ENCODE peak calls at places on chromosomes 16 and 17, in eight cellular contexts. One of them, this sample, is unnamed.

GRCh38 chr17:28862497-28862896 is 7.7 kb downstream of the ERAL1 start:
- DNase-seq in transverse colon: no peak
- DNase-seq in uterus: no peak
- DNase-seq in ovary: no peak
- DNase-seq in gastrocnemius medialis: no peak
- DNase-seq in HCT116: no peak
- DNase-seq in adrenal gland: no peak
- DNase-seq in vagina: no peak
- DNase-seq in this sample: no peak

GRCh38 chr17:61200349-61200735 is 199.3 kb upstream of the TBX2 start:
- DNase-seq in vagina: no peak
- DNase-seq in HCT116: no peak
- DNase-seq in transverse colon: no peak
- DNase-seq in ovary: no peak
- DNase-seq in uterus: no peak
- DNase-seq in gastrocnemius medialis: no peak
- DNase-seq in adrenal gland: no peak
- DNase-seq in this sample: no peak

GRCh38 chr17:2337152-2337810 is at the start of gene SGSM2:
- DNase-seq in vagina: no peak
- DNase-seq in transverse colon: peak
- DNase-seq in gastrocnemius medialis: no peak
- DNase-seq in ovary: peak
- DNase-seq in HCT116: no peak
- DNase-seq in uterus: peak
- DNase-seq in adrenal gland: peak
- DNase-seq in this sample: peak

GRCh38 chr17:73698966-73699365 is 54.7 kb upstream of the SDK2 start:
- DNase-seq in vagina: no peak
- DNase-seq in transverse colon: no peak
- DNase-seq in gastrocnemius medialis: no peak
- DNase-seq in HCT116: no peak
- DNase-seq in uterus: no peak
- DNase-seq in adrenal gland: no peak
- DNase-seq in ovary: no peak
- DNase-seq in this sample: no peak

GRCh38 chr16:83912152-83912948 is 13.4 kb downstream of the MLYCD start:
- DNase-seq in ovary: no peak
- DNase-seq in adrenal gland: no peak
- DNase-seq in vagina: no peak
- DNase-seq in gastrocnemius medialis: peak
- DNase-seq in transverse colon: no peak
- DNase-seq in HCT116: no peak
- DNase-seq in uterus: no peak
- DNase-seq in this sample: no peak

GRCh38 chr17:72560303-72561247 is 439.8 kb downstream of the SOX9 start:
- DNase-seq in ovary: no peak
- DNase-seq in vagina: no peak
- DNase-seq in HCT116: peak
- DNase-seq in gastrocnemius medialis: no peak
- DNase-seq in uterus: no peak
- DNase-seq in adrenal gland: no peak
- DNase-seq in transverse colon: peak
- DNase-seq in this sample: peak

GRCh38 chr16:89618114-89618999 is 4.9 kb downstream of the DPEP1 start:
- DNase-seq in gastrocnemius medialis: no peak
- DNase-seq in transverse colon: no peak
- DNase-seq in HCT116: no peak
- DNase-seq in ovary: no peak
- DNase-seq in uterus: no peak
- DNase-seq in adrenal gland: no peak
- DNase-seq in vagina: no peak
- DNase-seq in this sample: no peak

GRCh38 chr17:78861229-78861628 is 20.6 kb upstream of the USP36 start:
- DNase-seq in adrenal gland: no peak
- DNase-seq in uterus: no peak
- DNase-seq in gastrocnemius medialis: no peak
- DNase-seq in vagina: no peak
- DNase-seq in transverse colon: no peak
- DNase-seq in HCT116: no peak
- DNase-seq in ovary: no peak
- DNase-seq in this sample: no peak

GRCh38 chr16:75593825-75594820 is 27.9 kb downstream of the GABARAPL2 start:
- DNase-seq in vagina: no peak
- DNase-seq in transverse colon: no peak
- DNase-seq in adrenal gland: no peak
- DNase-seq in HCT116: no peak
- DNase-seq in ovary: no peak
- DNase-seq in gastrocnemius medialis: no peak
- DNase-seq in uterus: no peak
- DNase-seq in this sample: peak

GRCh38 chr17:20083460-20083859 is 74.3 kb downstream of the SPECC1 start:
- DNase-seq in transverse colon: no peak
- DNase-seq in uterus: no peak
- DNase-seq in HCT116: no peak
- DNase-seq in ovary: no peak
- DNase-seq in adrenal gland: no peak
- DNase-seq in gastrocnemius medialis: no peak
- DNase-seq in vagina: no peak
- DNase-seq in this sample: no peak

GRCh38 chr16:1003551-1004347 is 22.2 kb downstream of the SOX8 start:
- DNase-seq in adrenal gland: no peak
- DNase-seq in transverse colon: no peak
- DNase-seq in ovary: no peak
- DNase-seq in uterus: no peak
- DNase-seq in HCT116: no peak
- DNase-seq in vagina: no peak
- DNase-seq in gastrocnemius medialis: no peak
- DNase-seq in this sample: peak

GRCh38 chr17:219696-220095 is 38.2 kb upstream of the DOC2B start:
- DNase-seq in uterus: no peak
- DNase-seq in gastrocnemius medialis: no peak
- DNase-seq in adrenal gland: peak
- DNase-seq in vagina: no peak
- DNase-seq in HCT116: no peak
- DNase-seq in ovary: no peak
- DNase-seq in transverse colon: no peak
- DNase-seq in this sample: no peak

GRCh38 chr16:7268182-7268581 is 64.5 kb upstream of the RBFOX1 start:
- DNase-seq in HCT116: no peak
- DNase-seq in vagina: no peak
- DNase-seq in uterus: no peak
- DNase-seq in gastrocnemius medialis: peak
- DNase-seq in adrenal gland: no peak
- DNase-seq in transverse colon: no peak
- DNase-seq in ovary: no peak
- DNase-seq in this sample: peak

GRCh38 chr16:53022374-53022773 is 30.3 kb downstream of the CHD9NB start:
- DNase-seq in adrenal gland: peak
- DNase-seq in transverse colon: peak
- DNase-seq in ovary: no peak
- DNase-seq in uterus: no peak
- DNase-seq in gastrocnemius medialis: no peak
- DNase-seq in HCT116: peak
- DNase-seq in vagina: no peak
- DNase-seq in this sample: peak

GRCh38 chr16:84478172-84478948 is 26.1 kb downstream of the MEAK7 start:
- DNase-seq in uterus: no peak
- DNase-seq in transverse colon: no peak
- DNase-seq in ovary: no peak
- DNase-seq in vagina: no peak
- DNase-seq in gastrocnemius medialis: no peak
- DNase-seq in HCT116: no peak
- DNase-seq in adrenal gland: peak
- DNase-seq in this sample: peak

GRCh38 chr16:89314357-89314756 is 96.9 kb downstream of the ZNF778 start:
- DNase-seq in HCT116: no peak
- DNase-seq in ovary: no peak
- DNase-seq in gastrocnemius medialis: no peak
- DNase-seq in transverse colon: no peak
- DNase-seq in vagina: no peak
- DNase-seq in uterus: no peak
- DNase-seq in adrenal gland: no peak
- DNase-seq in this sample: no peak

GRCh38 chr16:89407925-89408300 is 82.4 kb downstream of the ANKRD11 start:
- DNase-seq in transverse colon: no peak
- DNase-seq in gastrocnemius medialis: peak
- DNase-seq in vagina: no peak
- DNase-seq in adrenal gland: peak
- DNase-seq in ovary: no peak
- DNase-seq in HCT116: no peak
- DNase-seq in uterus: peak
- DNase-seq in this sample: no peak

GRCh38 chr17:76278952-76279741 is 14.0 kb downstream of the UBALD2 start:
- DNase-seq in adrenal gland: peak
- DNase-seq in uterus: peak
- DNase-seq in ovary: peak
- DNase-seq in transverse colon: peak
- DNase-seq in HCT116: peak
- DNase-seq in vagina: no peak
- DNase-seq in gastrocnemius medialis: peak
- DNase-seq in this sample: peak

GRCh38 chr16:67298277-67298676 is 18.9 kb downstream of the PLEKHG4 start:
- DNase-seq in ovary: no peak
- DNase-seq in transverse colon: no peak
- DNase-seq in HCT116: no peak
- DNase-seq in uterus: no peak
- DNase-seq in adrenal gland: no peak
- DNase-seq in gastrocnemius medialis: no peak
- DNase-seq in vagina: no peak
- DNase-seq in this sample: no peak

DNA sequence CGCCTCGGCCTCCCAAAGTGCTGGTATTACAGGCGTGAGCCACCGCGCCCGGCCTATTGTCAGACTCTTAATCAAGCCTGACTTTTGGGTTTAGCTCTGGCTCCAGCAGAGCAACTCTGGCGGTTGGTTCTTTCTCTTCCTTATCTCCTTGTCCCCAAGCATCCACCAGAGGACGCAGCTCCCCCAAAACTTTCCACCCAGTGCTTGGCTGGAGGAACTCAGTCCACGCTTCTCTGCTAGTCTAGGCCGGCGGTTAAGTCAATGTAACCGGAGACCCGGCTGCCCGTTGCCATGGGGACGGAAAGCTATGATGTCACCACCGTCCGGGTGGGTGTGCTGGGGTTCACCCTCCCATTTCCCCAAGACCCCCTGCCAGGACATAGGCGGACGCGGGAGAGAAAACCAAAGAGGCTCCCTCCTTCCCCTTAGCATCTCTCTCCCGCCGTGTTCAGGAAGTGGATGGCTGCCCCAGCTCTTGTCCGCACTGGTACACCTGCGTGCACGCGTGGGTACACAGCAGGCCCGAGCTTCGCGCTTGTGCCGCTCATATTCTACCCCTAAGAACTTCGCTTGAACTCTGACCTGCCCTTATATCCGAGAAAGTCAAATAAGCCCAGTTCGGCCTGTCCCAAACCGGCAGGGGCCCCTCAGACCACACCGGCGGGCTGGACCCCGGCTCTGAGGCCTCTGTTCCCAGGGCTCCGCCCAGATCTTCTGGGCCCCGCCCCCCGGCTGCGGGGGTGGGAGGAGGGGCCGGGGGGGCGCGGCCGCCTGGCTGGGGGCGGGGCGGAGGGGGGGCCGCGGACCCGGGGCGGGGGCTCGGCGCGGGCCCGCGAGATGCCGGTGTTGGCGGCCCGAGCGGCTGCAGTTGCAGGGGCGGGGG is at the start of gene RND2:
- DNase-seq in gastrocnemius medialis: peak
- DNase-seq in transverse colon: peak
- DNase-seq in adrenal gland: peak
- DNase-seq in HCT116: peak
- DNase-seq in ovary: peak
- DNase-seq in vagina: peak
- DNase-seq in uterus: peak
- DNase-seq in this sample: peak
- TF ChIP-seq POLR2A in gastrocnemius medialis: peak
- TF ChIP-seq POLR2A in transverse colon: peak
- TF ChIP-seq POLR2A in adrenal gland: peak
- TF ChIP-seq POLR2A in HCT116: no peak
- TF ChIP-seq POLR2A in ovary: peak
- TF ChIP-seq POLR2A in vagina: peak
- TF ChIP-seq POLR2A in uterus: peak
- TF ChIP-seq POLR2A in this sample: no peak

GRCh38 chr16:72012607-72013006 is 4.1 kb downstream of the DHODH start:
- DNase-seq in uterus: no peak
- DNase-seq in adrenal gland: no peak
- DNase-seq in vagina: no peak
- DNase-seq in HCT116: no peak
- DNase-seq in gastrocnemius medialis: no peak
- DNase-seq in transverse colon: no peak
- DNase-seq in ovary: no peak
- DNase-seq in this sample: no peak

GRCh38 chr16:72013888-72014538 is 5.5 kb downstream of the DHODH start:
- DNase-seq in ovary: peak
- DNase-seq in adrenal gland: peak
- DNase-seq in transverse colon: no peak
- DNase-seq in gastrocnemius medialis: no peak
- DNase-seq in vagina: no peak
- DNase-seq in HCT116: no peak
- DNase-seq in uterus: peak
- DNase-seq in this sample: no peak

GRCh38 chr16:72014675-72015074 is 6.1 kb downstream of the DHODH start:
- DNase-seq in HCT116: no peak
- DNase-seq in ovary: no peak
- DNase-seq in gastrocnemius medialis: no peak
- DNase-seq in transverse colon: no peak
- DNase-seq in adrenal gland: no peak
- DNase-seq in vagina: no peak
- DNase-seq in uterus: no peak
- DNase-seq in this sample: no peak

GRCh38 chr16:72015124-72015523 is 6.6 kb downstream of the DHODH start:
- DNase-seq in adrenal gland: no peak
- DNase-seq in gastrocnemius medialis: no peak
- DNase-seq in HCT116: no peak
- DNase-seq in vagina: no peak
- DNase-seq in uterus: no peak
- DNase-seq in transverse colon: no peak
- DNase-seq in ovary: no peak
- DNase-seq in this sample: no peak

GRCh38 chr16:72013389-72013788 is 4.8 kb downstream of the DHODH start:
- DNase-seq in adrenal gland: no peak
- DNase-seq in transverse colon: no peak
- DNase-seq in HCT116: no peak
- DNase-seq in uterus: peak
- DNase-seq in ovary: peak
- DNase-seq in vagina: no peak
- DNase-seq in gastrocnemius medialis: peak
- DNase-seq in this sample: no peak
- TF ChIP-seq POLR2A in adrenal gland: no peak
- TF ChIP-seq POLR2A in transverse colon: no peak
- TF ChIP-seq POLR2A in HCT116: no peak
- TF ChIP-seq POLR2A in uterus: no peak
- TF ChIP-seq POLR2A in ovary: no peak
- TF ChIP-seq POLR2A in vagina: no peak
- TF ChIP-seq POLR2A in gastrocnemius medialis: no peak
- TF ChIP-seq POLR2A in this sample: no peak

GRCh38 chr17:17303010-17303846 is at the start of gene NT5M:
- DNase-seq in vagina: no peak
- DNase-seq in adrenal gland: peak
- DNase-seq in transverse colon: peak
- DNase-seq in gastrocnemius medialis: peak
- DNase-seq in HCT116: no peak
- DNase-seq in uterus: peak
- DNase-seq in ovary: peak
- DNase-seq in this sample: peak
- TF ChIP-seq POLR2A in vagina: no peak
- TF ChIP-seq POLR2A in adrenal gland: no peak
- TF ChIP-seq POLR2A in transverse colon: no peak
- TF ChIP-seq POLR2A in gastrocnemius medialis: peak
- TF ChIP-seq POLR2A in HCT116: peak
- TF ChIP-seq POLR2A in uterus: peak
- TF ChIP-seq POLR2A in ovary: no peak
- TF ChIP-seq POLR2A in this sample: peak

GRCh38 chr17:3514873-3515272 is 39.1 kb downstream of the ASPA start:
- DNase-seq in uterus: no peak
- DNase-seq in vagina: no peak
- DNase-seq in transverse colon: no peak
- DNase-seq in gastrocnemius medialis: no peak
- DNase-seq in ovary: no peak
- DNase-seq in adrenal gland: no peak
- DNase-seq in HCT116: no peak
- DNase-seq in this sample: no peak
- TF ChIP-seq POLR2A in uterus: no peak
- TF ChIP-seq POLR2A in vagina: no peak
- TF ChIP-seq POLR2A in transverse colon: no peak
- TF ChIP-seq POLR2A in gastrocnemius medialis: no peak
- TF ChIP-seq POLR2A in ovary: no peak
- TF ChIP-seq POLR2A in adrenal gland: no peak
- TF ChIP-seq POLR2A in HCT116: no peak
- TF ChIP-seq POLR2A in this sample: no peak